ENCODE peak calls at places on chromosomes 13 and 19, in five cellular contexts. I, L, Q, J and U are unnamed samples.

GRCh38 chr13:35917252-35917941 is 213.8 kb downstream of the DCLK1 start:
- DNase-seq in J (no peak), Q (peak; percentile 44), I (peak; percentile 56), L (no peak), U (no peak)

GRCh38 chr13:50428183-50428877 is 413.1 kb downstream of the KCNRG start:
- DNase-seq in Q (no peak), I (no peak), J (no peak), L (no peak), U (no peak)

GRCh38 chr13:108212901-108213300 is 2.4 kb downstream of the LIG4 start:
- DNase-seq in L (no peak), Q (no peak), J (no peak), I (no peak), U (no peak)

GRCh38 chr19:16141043-16141442 is 2.4 kb upstream of the HSH2D start:
- DNase-seq in J (no peak), Q (no peak), I (no peak), L (no peak), U (no peak)

GRCh38 chr19:50972795-50973376 is 3.5 kb upstream of the KLK6 start:
- DNase-seq in L (no peak), I (no peak), J (peak; percentile 10), Q (no peak), U (no peak)

GRCh38 chr19:14561832-14562351 is 10.0 kb downstream of the NDUFB7 start:
- DNase-seq in L (no peak), I (peak; percentile 37), Q (no peak), J (peak; percentile 46), U (peak; percentile 58)

GRCh38 chr13:102035969-102036368 is 365.9 kb downstream of the FGF14 start:
- DNase-seq in J (no peak), Q (no peak), I (no peak), L (no peak), U (no peak)

GRCh38 chr13:111886217-111886945 is 180.6 kb upstream of the SOX1 start:
- DNase-seq in J (no peak), L (no peak), Q (no peak), I (no peak), U (no peak)

GRCh38 chr19:2045501-2046045 is 5.5 kb downstream of the MKNK2 start:
- DNase-seq in J (no peak), L (no peak), I (no peak), Q (no peak), U (no peak)

GRCh38 chr13:49356224-49356623 is 87.6 kb downstream of the CAB39L start:
- DNase-seq in J (peak; percentile 70), I (peak; percentile 97), L (no peak), Q (peak; percentile 88), U (no peak)

GRCh38 chr13:31797154-31797775 is 57.9 kb downstream of the RXFP2 start:
- DNase-seq in L (no peak), J (peak; percentile 30), I (peak; percentile 33), Q (peak; percentile 57), U (peak; percentile 36)

GRCh38 chr13:42279080-42279479 is 7.1 kb downstream of the AKAP11 start:
- DNase-seq in I (peak; percentile 49), Q (no peak), J (no peak), L (no peak), U (no peak)

GRCh38 chr19:20371911-20372310 is 193.7 kb downstream of the ZNF737 start:
- DNase-seq in J (no peak), Q (no peak), I (no peak), L (no peak), U (no peak)

GRCh38 chr19:20247016-20247683 is 80.1 kb downstream of the ZNF486 start:
- DNase-seq in Q (no peak), J (peak; percentile 33), L (peak; percentile 69), I (peak; percentile 1), U (no peak)

GRCh38 chr13:107976628-107977027 is 238.7 kb downstream of the LIG4 start:
- DNase-seq in J (no peak), L (no peak), Q (no peak), I (no peak), U (no peak)

GRCh38 chr19:41703602-41704293 is 4.7 kb upstream of the CEACAM5 start:
- DNase-seq in J (no peak), L (peak; percentile 3), I (no peak), Q (no peak), U (no peak)